ENCODE peak calls at places on chromosomes 2 and 18, in eight cellular contexts. J, A, R, O, Z, D, L and F are unnamed samples.

GRCh38 chr2:67318014-67318413 is 79.1 kb upstream of the ETAA1 start:
- DNase-seq in L (no peak), O (no peak), Z (no peak), J (no peak), A (no peak), D (no peak), R (no peak), F (no peak)

GRCh38 chr18:741931-742512 is 29.6 kb upstream of the ENOSF1 start:
- DNase-seq in A (no peak), L (peak; percentile 63), D (no peak), O (no peak), J (peak; percentile 51), R (no peak), Z (no peak), F (peak; percentile 23)

GRCh38 chr2:186734957-186735734 is 41.3 kb downstream of the FAM171B start:
- DNase-seq in L (no peak), A (no peak), Z (no peak), D (no peak), J (no peak), O (no peak), R (no peak), F (no peak)

GRCh38 chr2:39247512-39247911 is 3.7 kb upstream of the CDKL4 start:
- DNase-seq in A (no peak), L (no peak), Z (no peak), D (no peak), J (no peak), R (no peak), O (no peak), F (no peak)

GRCh38 chr2:35298493-35298892 is 1057.1 kb upstream of the CRIM1 start:
- DNase-seq in O (no peak), D (no peak), Z (no peak), L (no peak), R (no peak), J (peak; percentile 38), A (no peak), F (no peak)

GRCh38 chr2:28457237-28457636 is 38.6 kb upstream of the PLB1 start:
- DNase-seq in J (no peak), L (no peak), D (no peak), Z (no peak), O (no peak), R (no peak), A (no peak), F (no peak)

GRCh38 chr2:68466778-68467076 is 367 bp downstream of the FBXO48 start:
- DNase-seq in R (no peak), J (no peak), A (no peak), O (no peak), Z (no peak), L (no peak), D (no peak), F (no peak)

GRCh38 chr2:220482751-220483150 is 855.3 kb downstream of the SLC4A3 start:
- DNase-seq in A (no peak), R (no peak), J (no peak), O (no peak), D (no peak), Z (no peak), L (no peak), F (no peak)

GRCh38 chr2:229270551-229271410 is at the start of gene PID1:
- DNase-seq in J (peak; percentile 67), A (peak; percentile 54), R (peak; percentile 47), L (peak; percentile 5), D (no peak), O (peak; percentile 68), Z (no peak), F (no peak)

GRCh38 chr2:108348816-108349570 is 28.8 kb upstream of the SULT1C4 start:
- DNase-seq in R (no peak), Z (no peak), J (no peak), D (no peak), A (no peak), L (no peak), O (no peak), F (no peak)

GRCh38 chr2:1744446-1745170 is at the start of gene PXDN:
- DNase-seq in A (peak; percentile 79), J (peak; percentile 44), L (peak; percentile 65), O (peak; percentile 77), Z (no peak), D (peak; percentile 56), R (peak; percentile 74), F (no peak)

GRCh38 chr2:84629550-84629949 is 113.3 kb downstream of the DNAH6 start:
- DNase-seq in D (no peak), A (no peak), R (no peak), O (no peak), Z (no peak), L (no peak), J (no peak), F (no peak)

GRCh38 chr2:157891630-157892016 is 15.5 kb upstream of the ACVR1 start:
- DNase-seq in D (no peak), R (no peak), L (no peak), O (no peak), A (no peak), Z (no peak), J (no peak), F (no peak)

GRCh38 chr2:226891780-226892590 is 56.1 kb downstream of the RHBDD1 start:
- DNase-seq in Z (no peak), R (no peak), D (no peak), O (no peak), A (no peak), J (peak; percentile 59), L (peak; percentile 92), F (no peak)

GRCh38 chr2:84700006-84700405 is 180.9 kb downstream of the TRABD2A start:
- DNase-seq in O (no peak), A (no peak), J (no peak), D (no peak), R (no peak), L (peak; percentile 48), Z (no peak), F (no peak)

DNA sequence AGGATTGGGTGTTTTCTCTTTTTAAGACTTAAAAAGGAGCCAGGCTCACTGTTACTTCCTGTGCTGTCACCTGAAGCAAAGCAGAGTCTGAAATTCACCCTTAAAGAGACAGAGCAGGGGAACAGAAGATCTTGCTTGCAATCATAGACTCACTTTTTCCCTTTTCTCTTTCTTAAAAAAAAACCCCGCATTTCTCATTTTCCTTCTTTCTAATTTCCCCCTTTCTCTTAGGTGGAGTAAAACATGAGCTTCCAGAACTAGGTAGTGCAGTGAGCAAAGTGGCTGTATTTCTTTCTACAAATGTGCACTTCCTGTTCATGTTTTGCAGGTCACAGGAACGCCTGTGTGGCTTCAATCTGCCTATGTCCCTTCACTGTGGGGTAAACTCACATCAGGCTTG is 381.2 kb downstream of the LPIN1 start:
- DNase-seq in O (no peak), J (no peak), L (no peak), Z (no peak), A (no peak), R (no peak), D (no peak), F (no peak)
- H3K4me3 ChIP-seq in O (no peak overlapping the region), J (no peak overlapping the region), L (no peak overlapping the region), Z (no peak overlapping the region), A (no peak overlapping the region), R (no peak overlapping the region), D (no peak overlapping the region), F (no peak overlapping the region)

GRCh38 chr2:65686928-65687521 is 254.6 kb upstream of the SPRED2 start:
- DNase-seq in D (no peak), A (no peak), J (peak; percentile 24), L (no peak), Z (no peak), O (no peak), R (no peak), F (no peak)
- TF ChIP-seq CTCF in D (no peak), A (peak; percentile 9), J (peak; percentile 34), L (no peak), Z (no peak), O (no peak), R (no peak), F (peak; percentile 29)

DNA sequence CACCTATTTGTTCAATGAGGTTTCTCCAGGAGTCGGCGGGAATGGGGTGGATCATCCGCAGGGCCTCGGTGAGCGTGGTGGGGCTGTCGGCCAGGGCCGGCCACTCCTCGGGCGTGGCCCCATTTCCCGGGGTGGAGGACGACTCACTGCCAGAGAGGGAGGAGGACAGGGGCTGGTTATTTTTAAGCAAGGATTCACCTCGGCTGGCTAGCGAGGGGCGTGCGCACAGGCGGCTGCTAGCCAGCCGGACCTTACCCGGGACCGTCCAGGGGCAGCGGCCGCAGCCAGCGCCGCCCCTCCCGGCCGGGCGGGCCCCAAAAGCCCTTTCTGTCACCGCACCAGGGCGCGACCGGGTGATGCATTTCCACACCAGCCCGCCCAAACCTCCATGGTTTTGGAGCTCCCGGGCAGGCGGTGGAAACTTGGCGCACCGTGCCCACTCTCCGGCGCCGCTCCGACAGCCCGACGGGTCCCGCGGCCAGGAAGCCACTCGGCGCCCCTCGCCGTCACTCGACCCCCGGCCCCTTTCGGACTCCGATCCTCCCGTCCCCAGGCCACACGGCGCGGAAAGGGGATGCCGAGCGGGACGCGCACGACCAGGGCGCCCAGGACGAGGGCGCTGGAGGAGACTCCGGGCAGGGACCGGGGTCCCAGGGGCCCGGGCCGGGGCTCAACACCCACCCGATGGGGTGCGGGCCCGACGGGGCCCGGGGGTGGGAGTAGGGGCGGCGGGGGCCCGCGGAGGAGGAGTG is 57.2 kb downstream of the SNORC start:
- DNase-seq in A (peak; percentile 27), R (no peak), Z (no peak), L (no peak), D (no peak), O (no peak), J (no peak), F (no peak)
- H3K4me3 ChIP-seq in A (peak overlapping the region; percentile 53), R (peak overlapping the region; percentile 55), Z (peak overlapping the region; percentile 36), L (no peak overlapping the region), D (peak overlapping the region; percentile 71), O (peak overlapping the region; percentile 42), J (peak overlapping the region; percentile 27), F (no peak overlapping the region)

DNA sequence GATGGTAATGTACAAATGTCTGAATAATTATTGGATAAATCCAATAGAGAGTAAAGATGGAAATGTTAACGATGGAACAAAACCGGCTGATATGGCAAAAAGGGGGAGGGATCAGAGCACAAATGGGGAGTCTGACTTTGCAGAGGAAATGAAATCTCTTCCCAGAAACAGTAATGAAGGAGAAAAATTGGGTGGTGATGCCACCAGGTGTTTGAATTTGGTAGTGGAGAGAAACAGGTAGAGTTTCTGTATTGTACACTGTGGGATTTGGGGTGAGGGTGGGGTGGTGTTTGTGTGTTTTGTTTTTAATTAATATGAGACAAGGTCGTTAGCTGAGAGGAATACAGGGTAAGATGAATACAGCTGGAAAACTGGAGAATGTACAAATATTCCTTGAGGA is 20.4 kb upstream of the XDH start:
- DNase-seq in L (peak; percentile 17), D (no peak), A (no peak), O (no peak), J (peak; percentile 57), Z (no peak), R (no peak), F (no peak)
- TF ChIP-seq CTCF in L (peak; percentile 41), D (no peak), A (peak; percentile 43), O (no peak), J (peak; percentile 50), Z (no peak), R (peak; percentile 25), F (peak; percentile 36)